ENCODE peak calls at places on chromosomes 13 and 19, in seven cellular contexts. Q is body of pancreas, X is AG04450, W is PC-9, U is left ventricle myocardium inferior, O is adrenal gland, Y is psoas muscle. T is an unnamed sample.

GRCh38 chr13:100040196-100040595 is 48.7 kb upstream of the PCCA start:
- DNase-seq in Q (no peak), X (no peak), W (no peak), U (no peak), O (no peak), Y (no peak), T (peak; percentile 9)

GRCh38 chr19:18537431-18537830 is 5.9 kb downstream of the FKBP8 start:
- DNase-seq in Q (no peak), X (no peak), W (no peak), U (no peak), O (no peak), Y (no peak), T (no peak)

GRCh38 chr13:23554000-23554399 is 16.2 kb upstream of the TNFRSF19 start:
- DNase-seq in Q (no peak), X (no peak), W (no peak), U (no peak), O (no peak), Y (no peak), T (no peak)

GRCh38 chr13:99467764-99468163 is 33.5 kb upstream of the TM9SF2 start:
- DNase-seq in Q (no peak), X (no peak), W (peak; percentile 97), U (no peak), O (no peak), Y (no peak), T (peak; percentile 44)

GRCh38 chr13:108328848-108329247 is 59.3 kb downstream of the TNFSF13B start:
- DNase-seq in Q (no peak), X (no peak), W (no peak), U (no peak), O (no peak), Y (no peak), T (no peak)

GRCh38 chr13:111304041-111304544 is 16.3 kb upstream of the TEX29 start:
- DNase-seq in Q (no peak), X (no peak), W (no peak), U (no peak), O (no peak), Y (no peak), T (no peak)

GRCh38 chr13:24727731-24728601 is 36.0 kb upstream of the RNF17 start:
- DNase-seq in Q (peak; percentile 66), X (peak; percentile 71), W (peak; percentile 59), U (no peak), O (peak; percentile 77), Y (no peak), T (peak; percentile 94)

GRCh38 chr13:39777021-39777420 is 121.6 kb downstream of the COG6 start:
- DNase-seq in Q (no peak), X (no peak), W (no peak), U (no peak), O (no peak), Y (no peak), T (no peak)

GRCh38 chr13:113488283-113488682 is 2.2 kb downstream of the DCUN1D2 start:
- DNase-seq in Q (no peak), X (no peak), W (no peak), U (no peak), O (no peak), Y (no peak), T (no peak)

GRCh38 chr13:40318366-40318765 is 348.1 kb downstream of the FOXO1 start:
- DNase-seq in Q (peak; percentile 71), X (no peak), W (no peak), U (peak; percentile 50), O (peak; percentile 67), Y (peak; percentile 53), T (no peak)

GRCh38 chr13:112821340-112822055 is 131.7 kb downstream of the ATP11A start:
- DNase-seq in Q (no peak), X (no peak), W (no peak), U (no peak), O (no peak), Y (no peak), T (no peak)

GRCh38 chr19:18220632-18221275 is 5.5 kb downstream of the PDE4C start:
- DNase-seq in Q (no peak), X (no peak), W (no peak), U (no peak), O (no peak), Y (no peak), T (no peak)

GRCh38 chr19:46426506-46427162 is 2.1 kb downstream of the PNMA8C start:
- DNase-seq in Q (peak; percentile 84), X (peak; percentile 61), W (no peak), U (peak; percentile 82), O (peak; percentile 86), Y (peak; percentile 73), T (peak; percentile 91)

GRCh38 chr13:106376411-106377112 is 158.9 kb downstream of the EFNB2 start:
- DNase-seq in Q (no peak), X (peak; percentile 67), W (peak; percentile 85), U (no peak), O (no peak), Y (no peak), T (peak; percentile 66)

GRCh38 chr13:45374917-45375316 is 33.9 kb upstream of the TPT1 start:
- DNase-seq in Q (no peak), X (no peak), W (no peak), U (no peak), O (no peak), Y (no peak), T (no peak)

GRCh38 chr13:38686635-38687245 is at the start of gene FREM2:
- DNase-seq in Q (peak; percentile 69), X (no peak), W (peak; percentile 64), U (no peak), O (no peak), Y (peak; percentile 20), T (peak; percentile 34)

GRCh38 chr19:30369833-30370232 is 2.4 kb upstream of the ZNF536 start:
- DNase-seq in Q (no peak), X (no peak), W (no peak), U (no peak), O (no peak), Y (no peak), T (no peak)

DNA sequence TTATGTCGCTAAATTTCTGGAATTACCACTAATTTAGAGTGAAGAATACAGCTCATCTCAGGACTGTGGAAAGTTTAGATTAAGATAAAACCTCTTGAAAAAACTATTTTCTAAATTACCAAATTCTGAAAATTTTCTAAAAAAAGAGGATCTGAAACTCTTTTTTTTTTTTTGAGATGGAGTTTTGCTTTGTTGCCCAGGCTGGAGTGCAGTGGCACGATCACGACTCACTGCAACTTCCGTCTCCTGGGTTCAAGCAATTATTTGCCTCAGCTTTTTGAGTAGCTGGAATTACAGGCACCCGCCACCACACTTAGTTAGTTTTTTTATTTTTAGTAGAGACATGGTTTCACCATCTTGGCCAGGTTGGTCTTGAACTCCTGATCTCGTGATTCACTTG is 16.6 kb upstream of the ZNF253 start:
- DNase-seq in Q (no peak), X (no peak), W (no peak), U (no peak), O (no peak), Y (no peak), T (no peak)
- H3K27me3 ChIP-seq in Q (no peaks in the 10 kb centered on the region), X (no peaks in the 10 kb centered on the region), W (no peaks in the 10 kb centered on the region), U (no peaks in the 10 kb centered on the region), O (no peaks in the 10 kb centered on the region), Y (no peaks in the 10 kb centered on the region), T (no peaks in the 10 kb centered on the region)

GRCh38 chr19:5341448-5341820 is 822 bp upstream of the PTPRS start:
- DNase-seq in Q (no peak), X (no peak), W (no peak), U (no peak), O (no peak), Y (no peak), T (no peak)

GRCh38 chr19:5340637-5341447 is at the start of gene PTPRS:
- DNase-seq in Q (peak; percentile 80), X (peak; percentile 24), W (no peak), U (peak; percentile 79), O (peak; percentile 80), Y (peak; percentile 83), T (peak; percentile 95)

GRCh38 chr19:5339470-5339949 is 1.1 kb downstream of the PTPRS start:
- DNase-seq in Q (no peak), X (no peak), W (no peak), U (no peak), O (no peak), Y (no peak), T (peak; percentile 34)

GRCh38 chr19:5338661-5339469 is 1.7 kb downstream of the PTPRS start:
- DNase-seq in Q (no peak), X (no peak), W (no peak), U (no peak), O (no peak), Y (no peak), T (no peak)

DNA sequence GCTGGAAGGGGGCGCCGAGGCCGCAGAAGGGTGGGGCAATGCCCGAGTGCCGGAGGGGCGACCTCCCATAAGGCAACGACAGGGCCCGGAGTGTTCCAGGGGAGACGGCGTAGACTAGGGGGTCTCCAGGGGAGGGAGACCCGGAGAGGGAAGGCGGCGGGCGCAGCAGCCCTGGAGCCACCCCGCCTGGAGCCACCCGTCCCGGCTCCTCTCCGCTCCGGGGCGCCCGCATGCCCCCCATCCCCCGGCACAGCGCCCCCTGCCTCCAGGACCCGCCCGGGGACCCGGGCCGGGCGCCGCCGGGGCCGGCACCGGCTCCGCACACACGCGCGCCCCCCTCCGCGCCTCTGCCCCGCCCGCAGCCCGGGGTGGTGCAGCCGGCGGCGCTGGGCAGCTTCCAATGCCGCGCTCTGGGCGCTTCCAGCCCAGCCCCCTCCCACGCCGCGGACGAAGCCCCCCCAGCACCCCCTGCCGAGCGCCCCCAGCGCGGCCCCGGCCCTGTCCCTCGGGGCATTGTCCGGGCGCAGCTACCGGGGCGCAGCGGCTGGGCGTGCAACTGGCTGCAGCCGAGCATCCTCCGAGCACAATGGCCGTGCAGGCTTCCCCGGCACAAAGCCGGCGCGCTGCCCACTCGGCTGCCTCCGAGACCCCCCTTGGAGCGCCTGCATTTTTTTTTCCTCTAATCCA is 519 bp downstream of the PTPRS start:
- DNase-seq in Q (peak; percentile 21), X (no peak), W (no peak), U (no peak), O (no peak), Y (no peak), T (peak; percentile 75)
- H3K27me3 ChIP-seq in Q (no peaks in the 10 kb centered on the region), X (peaks cover 14% of the 10 kb centered on the region), W (no peaks in the 10 kb centered on the region), U (peaks cover 90% of the 10 kb centered on the region), O (peaks cover 7% of the 10 kb centered on the region), Y (peaks cover 25% of the 10 kb centered on the region), T (peaks cover 29% of the 10 kb centered on the region)

GRCh38 chr19:51550848-51551672 is 19.6 kb upstream of the SIGLEC6 start:
- DNase-seq in Q (no peak), X (no peak), W (no peak), U (no peak), O (no peak), Y (no peak), T (no peak)
- H3K27me3 ChIP-seq in Q (no peaks in the 10 kb centered on the region), X (no peaks in the 10 kb centered on the region), W (peaks cover 56% of the 10 kb centered on the region), U (peaks cover 79% of the 10 kb centered on the region), O (no peaks in the 10 kb centered on the region), Y (peaks cover 11% of the 10 kb centered on the region), T (peaks cover 5% of the 10 kb centered on the region)

DNA sequence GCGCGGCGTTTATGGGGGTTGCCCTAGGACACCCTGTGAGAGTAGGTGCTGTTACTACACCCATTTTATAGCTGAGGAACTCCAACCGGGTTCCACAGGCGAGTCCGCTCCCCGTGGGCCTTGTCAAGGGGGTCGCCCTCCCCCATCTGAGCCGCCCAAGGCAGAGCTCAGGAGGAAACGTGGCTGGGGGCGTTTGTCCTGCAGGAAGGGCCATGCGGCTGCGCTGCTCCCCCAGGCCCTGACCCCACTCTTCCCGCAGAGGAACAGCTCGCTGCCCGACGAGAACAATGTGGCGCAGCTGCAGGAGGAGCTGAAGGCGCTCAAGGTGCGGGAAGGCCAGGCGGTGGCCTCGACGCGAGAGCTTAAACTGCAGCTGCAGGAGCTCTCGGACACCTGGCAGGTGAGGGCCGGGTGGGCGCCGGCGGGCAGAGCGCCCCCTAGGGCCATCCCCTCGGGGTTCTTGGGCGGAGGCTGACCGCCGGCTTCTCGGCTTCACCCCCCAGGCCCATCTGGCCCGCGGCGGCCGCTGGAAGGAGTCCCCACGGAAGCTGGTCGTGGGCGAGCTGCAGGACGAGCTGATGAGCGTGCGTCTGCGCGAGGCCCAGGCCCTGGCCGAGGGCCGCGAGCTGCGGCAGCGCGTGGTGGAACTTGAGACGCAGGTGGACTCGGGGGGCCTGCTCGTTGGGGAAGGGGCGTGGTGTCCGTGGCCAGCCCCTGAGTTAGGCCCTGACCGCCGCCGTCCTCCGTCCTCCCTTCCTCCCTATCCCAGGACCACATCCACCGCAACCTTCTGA is 12.4 kb downstream of the PRR36 start:
- DNase-seq in Q (no peak), X (no peak), W (no peak), U (no peak), O (no peak), Y (no peak), T (no peak)
- H3K27me3 ChIP-seq in Q (no peaks in the 10 kb centered on the region), X (peaks cover 5% of the 10 kb centered on the region), W (no peaks in the 10 kb centered on the region), U (peaks cover 45% of the 10 kb centered on the region), O (no peaks in the 10 kb centered on the region), Y (peaks cover 15% of the 10 kb centered on the region), T (peaks cover under 1% of the 10 kb centered on the region)

T was measured in adipocyte.